ENCODE peak calls at places on chromosomes 12 and 14, in nine cellular contexts. One of them, this sample, is unnamed.

GRCh38 chr12:2544213-2544612 is 250.6 kb upstream of the FKBP4 start:
- DNase-seq in pancreas: no peak
- DNase-seq in lower lobe of right lung: no peak
- DNase-seq in brain microvascular endothelial cell: no peak
- DNase-seq in dorsolateral prefrontal cortex: no peak
- DNase-seq in fibroblast of pulmonary artery: no peak
- DNase-seq in CD8-positive, alpha-beta T cell: no peak
- DNase-seq in cardiac fibroblast: no peak
- DNase-seq in psoas muscle: no peak
- DNase-seq in this sample: no peak

GRCh38 chr12:11730299-11731041 is 81.0 kb downstream of the ETV6 start:
- DNase-seq in lower lobe of right lung: peak; percentile 54
- DNase-seq in pancreas: peak; percentile 84
- DNase-seq in psoas muscle: no peak
- DNase-seq in CD8-positive, alpha-beta T cell: no peak
- DNase-seq in brain microvascular endothelial cell: no peak
- DNase-seq in fibroblast of pulmonary artery: no peak
- DNase-seq in cardiac fibroblast: no peak
- DNase-seq in dorsolateral prefrontal cortex: no peak
- DNase-seq in this sample: no peak

GRCh38 chr14:99324291-99324690 is 52.3 kb upstream of the BCL11B start:
- DNase-seq in fibroblast of pulmonary artery: no peak
- DNase-seq in cardiac fibroblast: no peak
- DNase-seq in pancreas: no peak
- DNase-seq in CD8-positive, alpha-beta T cell: no peak
- DNase-seq in dorsolateral prefrontal cortex: no peak
- DNase-seq in brain microvascular endothelial cell: no peak
- DNase-seq in psoas muscle: no peak
- DNase-seq in lower lobe of right lung: no peak
- DNase-seq in this sample: no peak

GRCh38 chr12:108856428-108857157 is 790 bp downstream of the SSH1 start:
- DNase-seq in cardiac fibroblast: peak; percentile 84
- DNase-seq in lower lobe of right lung: peak; percentile 85
- DNase-seq in dorsolateral prefrontal cortex: peak; percentile 39
- DNase-seq in CD8-positive, alpha-beta T cell: peak; percentile 40
- DNase-seq in pancreas: peak; percentile 65
- DNase-seq in psoas muscle: peak; percentile 77
- DNase-seq in fibroblast of pulmonary artery: peak; percentile 80
- DNase-seq in brain microvascular endothelial cell: peak; percentile 71
- DNase-seq in this sample: peak; percentile 89

GRCh38 chr12:47024463-47024862 is 55.0 kb upstream of the PCED1B start:
- DNase-seq in brain microvascular endothelial cell: peak; percentile 18
- DNase-seq in psoas muscle: no peak
- DNase-seq in lower lobe of right lung: no peak
- DNase-seq in pancreas: no peak
- DNase-seq in cardiac fibroblast: no peak
- DNase-seq in fibroblast of pulmonary artery: peak; percentile 69
- DNase-seq in CD8-positive, alpha-beta T cell: no peak
- DNase-seq in dorsolateral prefrontal cortex: no peak
- DNase-seq in this sample: peak; percentile 66

GRCh38 chr12:29066061-29066588 is 83.0 kb upstream of the FAR2 start:
- DNase-seq in cardiac fibroblast: peak; percentile 83
- DNase-seq in fibroblast of pulmonary artery: peak; percentile 78
- DNase-seq in pancreas: no peak
- DNase-seq in psoas muscle: no peak
- DNase-seq in brain microvascular endothelial cell: peak; percentile 52
- DNase-seq in lower lobe of right lung: no peak
- DNase-seq in dorsolateral prefrontal cortex: peak; percentile 51
- DNase-seq in CD8-positive, alpha-beta T cell: no peak
- DNase-seq in this sample: peak; percentile 70

GRCh38 chr12:40224439-40225291 is at the start of gene LRRK2:
- DNase-seq in CD8-positive, alpha-beta T cell: peak; percentile 7
- DNase-seq in cardiac fibroblast: peak; percentile 60
- DNase-seq in fibroblast of pulmonary artery: peak; percentile 59
- DNase-seq in brain microvascular endothelial cell: peak; percentile 1
- DNase-seq in dorsolateral prefrontal cortex: peak; percentile 38
- DNase-seq in pancreas: peak; percentile 81
- DNase-seq in lower lobe of right lung: peak; percentile 95
- DNase-seq in psoas muscle: peak; percentile 84
- DNase-seq in this sample: peak; percentile 76

GRCh38 chr14:30756594-30756993 is 117.8 kb upstream of the COCH start:
- DNase-seq in pancreas: no peak
- DNase-seq in psoas muscle: no peak
- DNase-seq in fibroblast of pulmonary artery: no peak
- DNase-seq in dorsolateral prefrontal cortex: no peak
- DNase-seq in lower lobe of right lung: no peak
- DNase-seq in cardiac fibroblast: no peak
- DNase-seq in brain microvascular endothelial cell: no peak
- DNase-seq in CD8-positive, alpha-beta T cell: no peak
- DNase-seq in this sample: no peak

GRCh38 chr12:21713138-21713537 is 55.5 kb upstream of the LDHB start:
- DNase-seq in CD8-positive, alpha-beta T cell: no peak
- DNase-seq in lower lobe of right lung: no peak
- DNase-seq in pancreas: no peak
- DNase-seq in psoas muscle: no peak
- DNase-seq in cardiac fibroblast: no peak
- DNase-seq in brain microvascular endothelial cell: no peak
- DNase-seq in fibroblast of pulmonary artery: no peak
- DNase-seq in dorsolateral prefrontal cortex: no peak
- DNase-seq in this sample: no peak

GRCh38 chr12:132556801-132557200 is 53.6 kb downstream of the LRCOL1 start:
- DNase-seq in fibroblast of pulmonary artery: no peak
- DNase-seq in cardiac fibroblast: no peak
- DNase-seq in lower lobe of right lung: no peak
- DNase-seq in pancreas: no peak
- DNase-seq in psoas muscle: no peak
- DNase-seq in dorsolateral prefrontal cortex: no peak
- DNase-seq in CD8-positive, alpha-beta T cell: no peak
- DNase-seq in brain microvascular endothelial cell: no peak
- DNase-seq in this sample: no peak

GRCh38 chr12:132555686-132556085 is 54.7 kb downstream of the LRCOL1 start:
- DNase-seq in pancreas: no peak
- DNase-seq in cardiac fibroblast: no peak
- DNase-seq in brain microvascular endothelial cell: no peak
- DNase-seq in psoas muscle: no peak
- DNase-seq in dorsolateral prefrontal cortex: no peak
- DNase-seq in fibroblast of pulmonary artery: no peak
- DNase-seq in lower lobe of right lung: no peak
- DNase-seq in CD8-positive, alpha-beta T cell: no peak
- DNase-seq in this sample: no peak

GRCh38 chr12:132557291-132557968 is 53.0 kb downstream of the LRCOL1 start:
- DNase-seq in psoas muscle: no peak
- DNase-seq in fibroblast of pulmonary artery: no peak
- DNase-seq in cardiac fibroblast: no peak
- DNase-seq in brain microvascular endothelial cell: no peak
- DNase-seq in CD8-positive, alpha-beta T cell: no peak
- DNase-seq in dorsolateral prefrontal cortex: no peak
- DNase-seq in pancreas: no peak
- DNase-seq in lower lobe of right lung: no peak
- DNase-seq in this sample: no peak

GRCh38 chr12:132556216-132556615 is 54.2 kb downstream of the LRCOL1 start:
- DNase-seq in CD8-positive, alpha-beta T cell: no peak
- DNase-seq in dorsolateral prefrontal cortex: no peak
- DNase-seq in cardiac fibroblast: no peak
- DNase-seq in brain microvascular endothelial cell: no peak
- DNase-seq in pancreas: no peak
- DNase-seq in fibroblast of pulmonary artery: no peak
- DNase-seq in lower lobe of right lung: no peak
- DNase-seq in psoas muscle: no peak
- DNase-seq in this sample: no peak

GRCh38 chr12:132554857-132555630 is 55.3 kb downstream of the LRCOL1 start:
- DNase-seq in psoas muscle: no peak
- DNase-seq in lower lobe of right lung: no peak
- DNase-seq in brain microvascular endothelial cell: no peak
- DNase-seq in CD8-positive, alpha-beta T cell: no peak
- DNase-seq in pancreas: no peak
- DNase-seq in fibroblast of pulmonary artery: no peak
- DNase-seq in dorsolateral prefrontal cortex: no peak
- DNase-seq in cardiac fibroblast: no peak
- DNase-seq in this sample: no peak
- TF ChIP-seq CTCF in psoas muscle: no peak
- TF ChIP-seq CTCF in lower lobe of right lung: peak; percentile 26
- TF ChIP-seq CTCF in brain microvascular endothelial cell: peak; percentile 43
- TF ChIP-seq CTCF in CD8-positive, alpha-beta T cell: no peak
- TF ChIP-seq CTCF in pancreas: no peak
- TF ChIP-seq CTCF in fibroblast of pulmonary artery: peak; percentile 29
- TF ChIP-seq CTCF in dorsolateral prefrontal cortex: no peak
- TF ChIP-seq CTCF in cardiac fibroblast: peak; percentile 29
- TF ChIP-seq CTCF in this sample: no peak

DNA sequence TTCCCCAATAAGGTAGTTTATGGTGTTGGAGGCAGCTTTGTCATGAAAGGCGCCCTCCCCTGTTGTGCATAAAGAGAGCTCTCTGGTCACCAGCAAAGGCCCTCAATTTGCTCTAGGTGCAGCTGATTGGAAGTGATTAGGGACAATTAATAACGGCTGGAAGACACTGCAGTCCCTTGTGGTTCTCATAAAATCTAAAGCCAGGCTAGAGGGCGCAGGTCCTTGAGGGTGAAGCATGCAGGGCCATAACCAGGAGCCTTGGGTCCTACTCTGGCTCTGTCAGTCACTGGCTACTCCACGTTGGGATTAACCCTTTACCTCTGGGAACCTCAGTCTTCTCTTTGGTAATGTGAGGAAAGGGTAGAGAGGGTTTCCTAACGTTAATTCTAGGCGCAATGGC is 1.9 kb downstream of the DAAM1 start:
- DNase-seq in brain microvascular endothelial cell: no peak
- DNase-seq in psoas muscle: no peak
- DNase-seq in CD8-positive, alpha-beta T cell: no peak
- DNase-seq in cardiac fibroblast: no peak
- DNase-seq in fibroblast of pulmonary artery: peak; percentile 25
- DNase-seq in pancreas: peak; percentile 21
- DNase-seq in dorsolateral prefrontal cortex: no peak
- DNase-seq in lower lobe of right lung: no peak
- DNase-seq in this sample: no peak
- H3K4me3 ChIP-seq in brain microvascular endothelial cell: peak overlapping the region; percentile 90
- H3K4me3 ChIP-seq in psoas muscle: peak overlapping the region; percentile 83
- H3K4me3 ChIP-seq in CD8-positive, alpha-beta T cell: peak overlapping the region; percentile 63
- H3K4me3 ChIP-seq in cardiac fibroblast: peak overlapping the region; percentile 97
- H3K4me3 ChIP-seq in fibroblast of pulmonary artery: peak overlapping the region; percentile 91
- H3K4me3 ChIP-seq in pancreas: no peak overlapping the region
- H3K4me3 ChIP-seq in dorsolateral prefrontal cortex: peak overlapping the region; percentile 96
- H3K4me3 ChIP-seq in lower lobe of right lung: peak overlapping the region; percentile 88
- H3K4me3 ChIP-seq in this sample: peak overlapping the region; percentile 86

GRCh38 chr12:54935235-54935951 is 49.2 kb downstream of the TESPA1 start:
- DNase-seq in pancreas: no peak
- DNase-seq in CD8-positive, alpha-beta T cell: no peak
- DNase-seq in psoas muscle: no peak
- DNase-seq in fibroblast of pulmonary artery: peak; percentile 91
- DNase-seq in brain microvascular endothelial cell: peak; percentile 86
- DNase-seq in cardiac fibroblast: peak; percentile 97
- DNase-seq in dorsolateral prefrontal cortex: no peak
- DNase-seq in lower lobe of right lung: no peak
- DNase-seq in this sample: peak; percentile 87
- TF ChIP-seq CTCF in pancreas: no peak
- TF ChIP-seq CTCF in CD8-positive, alpha-beta T cell: no peak
- TF ChIP-seq CTCF in psoas muscle: no peak
- TF ChIP-seq CTCF in fibroblast of pulmonary artery: no peak
- TF ChIP-seq CTCF in brain microvascular endothelial cell: no peak
- TF ChIP-seq CTCF in cardiac fibroblast: no peak
- TF ChIP-seq CTCF in dorsolateral prefrontal cortex: no peak
- TF ChIP-seq CTCF in lower lobe of right lung: no peak
- TF ChIP-seq CTCF in this sample: no peak

GRCh38 chr12:69007166-69007857 is 74.3 kb upstream of the CPM start:
- DNase-seq in cardiac fibroblast: peak; percentile 86
- DNase-seq in psoas muscle: no peak
- DNase-seq in pancreas: no peak
- DNase-seq in CD8-positive, alpha-beta T cell: no peak
- DNase-seq in dorsolateral prefrontal cortex: no peak
- DNase-seq in fibroblast of pulmonary artery: peak; percentile 75
- DNase-seq in brain microvascular endothelial cell: peak; percentile 63
- DNase-seq in lower lobe of right lung: no peak
- DNase-seq in this sample: peak; percentile 88

GRCh38 chr12:69008510-69008909 is 75.5 kb upstream of the CPM start:
- DNase-seq in dorsolateral prefrontal cortex: no peak
- DNase-seq in brain microvascular endothelial cell: no peak
- DNase-seq in pancreas: no peak
- DNase-seq in cardiac fibroblast: peak; percentile 62
- DNase-seq in CD8-positive, alpha-beta T cell: no peak
- DNase-seq in psoas muscle: no peak
- DNase-seq in fibroblast of pulmonary artery: peak; percentile 33
- DNase-seq in lower lobe of right lung: no peak
- DNase-seq in this sample: no peak

GRCh38 chr12:69002969-69003368 is 70.0 kb upstream of the CPM start:
- DNase-seq in lower lobe of right lung: no peak
- DNase-seq in psoas muscle: no peak
- DNase-seq in pancreas: no peak
- DNase-seq in cardiac fibroblast: no peak
- DNase-seq in dorsolateral prefrontal cortex: no peak
- DNase-seq in CD8-positive, alpha-beta T cell: no peak
- DNase-seq in brain microvascular endothelial cell: peak; percentile 8
- DNase-seq in fibroblast of pulmonary artery: no peak
- DNase-seq in this sample: no peak

DNA sequence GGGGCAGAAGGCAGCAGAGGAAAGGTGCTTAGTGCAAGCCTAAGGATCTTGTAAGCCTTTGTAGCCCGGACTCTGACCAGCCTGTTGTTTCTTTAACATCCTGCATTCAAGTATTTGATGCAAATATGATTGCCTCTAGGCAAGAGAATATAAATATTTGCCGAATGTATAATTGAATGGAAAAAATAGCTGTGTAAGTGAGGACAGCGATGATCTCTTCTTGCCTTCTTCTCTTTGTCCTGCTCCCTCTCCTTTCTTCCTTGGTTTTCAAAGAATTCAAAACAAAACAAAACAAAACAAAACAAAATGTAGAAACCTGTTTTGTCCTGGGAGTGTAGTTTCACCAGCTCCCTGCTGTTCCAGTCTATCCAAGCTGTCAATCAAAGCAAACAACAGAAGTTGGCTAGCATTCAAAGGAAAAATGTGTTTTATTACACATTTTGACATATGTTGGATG is 74.9 kb upstream of the CPM start:
- DNase-seq in dorsolateral prefrontal cortex: no peak
- DNase-seq in fibroblast of pulmonary artery: peak; percentile 13
- DNase-seq in CD8-positive, alpha-beta T cell: no peak
- DNase-seq in psoas muscle: no peak
- DNase-seq in brain microvascular endothelial cell: no peak
- DNase-seq in lower lobe of right lung: no peak
- DNase-seq in pancreas: no peak
- DNase-seq in cardiac fibroblast: peak; percentile 8
- DNase-seq in this sample: no peak
- H3K4me3 ChIP-seq in dorsolateral prefrontal cortex: no peak overlapping the region
- H3K4me3 ChIP-seq in fibroblast of pulmonary artery: no peak overlapping the region
- H3K4me3 ChIP-seq in CD8-positive, alpha-beta T cell: no peak overlapping the region
- H3K4me3 ChIP-seq in psoas muscle: no peak overlapping the region
- H3K4me3 ChIP-seq in brain microvascular endothelial cell: no peak overlapping the region
- H3K4me3 ChIP-seq in lower lobe of right lung: no peak overlapping the region
- H3K4me3 ChIP-seq in pancreas: no peak overlapping the region
- H3K4me3 ChIP-seq in cardiac fibroblast: no peak overlapping the region
- H3K4me3 ChIP-seq in this sample: no peak overlapping the region

This sample was measured in fibroblast of the aortic adventitia.